ENCODE peak calls at places on chromosomes 7 and 10, in six cellular contexts. X is HFFc6, D is IMR-90, U is A549, M is adrenal gland, Y is HCT116. I is an unnamed sample.

GRCh38 chr10:35058134-35058533 is 32.0 kb downstream of the CUL2 start:
- DNase-seq in X (peak; percentile 83), D (peak; percentile 94), U (peak; percentile 44), M (peak; percentile 14), Y (no peak), I (peak; percentile 26)

GRCh38 chr7:132580277-132580676 is 4.0 kb upstream of the PLXNA4 start:
- DNase-seq in X (no peak), D (no peak), U (peak; percentile 26), M (no peak), Y (no peak), I (no peak)

GRCh38 chr10:16381083-16381482 is 55.7 kb upstream of the PTER start:
- DNase-seq in X (no peak), D (no peak), U (peak; percentile 91), M (no peak), Y (peak; percentile 73), I (peak; percentile 9)

GRCh38 chr7:114293289-114294012 is 121.2 kb upstream of the FOXP2 start:
- DNase-seq in X (no peak), D (no peak), U (no peak), M (no peak), Y (no peak), I (no peak)

GRCh38 chr10:71302874-71303568 is 16.0 kb upstream of the SLC29A3 start:
- DNase-seq in X (peak; percentile 33), D (peak; percentile 61), U (peak; percentile 73), M (peak; percentile 14), Y (peak; percentile 43), I (peak; percentile 63)

GRCh38 chr7:48182736-48183369 is 11.6 kb downstream of the ABCA13 start:
- DNase-seq in X (peak; percentile 64), D (peak; percentile 70), U (no peak), M (no peak), Y (no peak), I (no peak)

GRCh38 chr7:33745934-33746333 is 159.4 kb upstream of the BMPER start:
- DNase-seq in X (no peak), D (peak; percentile 72), U (no peak), M (no peak), Y (no peak), I (no peak)

GRCh38 chr7:2471022-2471329 is 5.2 kb downstream of the GRIFIN start:
- DNase-seq in X (peak; percentile 30), D (peak; percentile 74), U (no peak), M (no peak), Y (no peak), I (no peak)

GRCh38 chr7:88565401-88565800 is 194.1 kb upstream of the ZNF804B start:
- DNase-seq in X (no peak), D (no peak), U (no peak), M (no peak), Y (no peak), I (no peak)

GRCh38 chr7:88566174-88566729 is 193.2 kb upstream of the ZNF804B start:
- DNase-seq in X (no peak), D (no peak), U (no peak), M (no peak), Y (no peak), I (no peak)
- TF ChIP-seq CTCF in X (no peak), D (no peak), U (no peak), M (no peak), Y (no peak), I (no peak)

GRCh38 chr10:103695584-103696005 is 159.8 kb downstream of the SH3PXD2A start:
- DNase-seq in X (no peak), D (no peak), U (no peak), M (no peak), Y (no peak), I (peak; percentile 39)

GRCh38 chr10:103698266-103698665 is 157.1 kb downstream of the SH3PXD2A start:
- DNase-seq in X (no peak), D (no peak), U (no peak), M (no peak), Y (no peak), I (no peak)

GRCh38 chr10:103696094-103696410 is 159.3 kb downstream of the SH3PXD2A start:
- DNase-seq in X (no peak), D (no peak), U (no peak), M (no peak), Y (no peak), I (no peak)

GRCh38 chr10:103697787-103698186 is 157.6 kb downstream of the SH3PXD2A start:
- DNase-seq in X (no peak), D (no peak), U (no peak), M (no peak), Y (no peak), I (no peak)

GRCh38 chr10:103696411-103697145 is 158.8 kb downstream of the SH3PXD2A start:
- DNase-seq in X (peak; percentile 95), D (peak; percentile 92), U (peak; percentile 95), M (peak; percentile 62), Y (peak; percentile 83), I (peak; percentile 84)
- TF ChIP-seq CTCF in X (peak; percentile 73), D (peak; percentile 53), U (peak; percentile 34), M (no peak), Y (no peak), I (no peak)

GRCh38 chr10:47379901-47380300 is 4.2 kb downstream of the ZNF488 start:
- DNase-seq in X (no peak), D (no peak), U (no peak), M (no peak), Y (no peak), I (no peak)

GRCh38 chr10:47383254-47384147 is 592 bp downstream of the ZNF488 start:
- DNase-seq in X (no peak), D (no peak), U (no peak), M (no peak), Y (no peak), I (no peak)

GRCh38 chr10:47381427-47382379 is 2.4 kb downstream of the ZNF488 start:
- DNase-seq in X (no peak), D (no peak), U (no peak), M (no peak), Y (no peak), I (no peak)

GRCh38 chr10:47380341-47381215 is 3.5 kb downstream of the ZNF488 start:
- DNase-seq in X (no peak), D (no peak), U (no peak), M (no peak), Y (no peak), I (no peak)

GRCh38 chr10:47384148-47384921 is at the start of gene ZNF488:
- DNase-seq in X (peak; percentile 12), D (peak; percentile 49), U (peak; percentile 94), M (peak; percentile 84), Y (peak; percentile 63), I (peak; percentile 91)
- TF ChIP-seq CTCF in X (no peak), D (no peak), U (no peak), M (no peak), Y (no peak), I (no peak)

GRCh38 chr7:44153948-44154335 is 12.8 kb upstream of the MYL7 start:
- DNase-seq in X (no peak), D (no peak), U (no peak), M (no peak), Y (no peak), I (no peak)

GRCh38 chr7:44151679-44152355 is 10.7 kb upstream of the MYL7 start:
- DNase-seq in X (no peak), D (no peak), U (no peak), M (peak; percentile 13), Y (no peak), I (no peak)

GRCh38 chr7:44150966-44151678 is 10.0 kb upstream of the MYL7 start:
- DNase-seq in X (no peak), D (no peak), U (no peak), M (no peak), Y (no peak), I (no peak)

GRCh38 chr7:44154703-44155102 is 13.6 kb upstream of the MYL7 start:
- DNase-seq in X (no peak), D (no peak), U (no peak), M (no peak), Y (no peak), I (no peak)

DNA sequence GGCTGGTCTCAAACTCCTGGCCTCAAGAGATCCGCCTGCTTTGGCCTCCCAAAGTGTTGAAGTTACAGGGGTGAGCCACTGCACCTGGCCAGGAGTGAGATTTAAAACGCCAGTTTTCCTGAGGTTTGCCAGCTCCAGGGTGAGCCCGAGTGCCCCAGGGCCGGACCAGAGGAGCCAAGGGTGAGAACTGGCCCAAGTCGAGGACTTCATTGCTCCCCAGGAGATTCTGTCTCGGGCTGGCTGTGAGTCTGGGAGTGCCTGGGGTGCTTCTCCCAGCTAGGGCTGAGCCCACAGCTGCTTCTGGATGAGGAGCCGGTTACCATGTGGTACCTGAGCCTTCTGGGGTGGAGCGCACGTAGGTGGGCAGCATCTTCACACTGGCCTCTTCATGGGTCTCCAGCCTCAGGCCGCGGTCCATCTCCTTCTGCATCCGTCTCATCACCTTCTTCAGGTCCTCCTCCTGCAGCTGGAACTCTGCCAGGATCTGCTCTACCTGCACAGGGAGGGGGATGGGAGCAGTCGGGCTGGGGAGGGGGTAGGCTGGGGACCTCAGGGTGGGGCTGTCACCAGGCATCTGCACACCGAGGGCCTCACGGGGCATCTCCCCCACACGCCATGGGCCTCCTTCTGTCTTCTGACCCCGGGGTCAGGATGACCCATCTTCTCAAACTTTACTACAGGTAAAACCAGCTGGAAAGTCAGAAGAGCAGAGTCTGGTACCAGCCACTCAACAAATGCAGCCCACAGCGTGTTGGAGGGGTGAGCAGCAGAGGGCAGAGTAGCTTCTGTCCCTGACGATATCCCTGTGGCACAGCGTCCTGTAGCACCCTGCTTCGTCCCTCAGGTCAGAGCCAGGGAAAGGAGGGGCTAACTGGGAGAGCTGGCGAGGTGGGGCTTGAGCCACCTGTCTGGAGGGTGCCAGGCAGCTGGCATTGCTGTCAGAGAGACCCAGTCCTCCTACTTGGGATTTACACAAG is 12.1 kb upstream of the MYL7 start:
- DNase-seq in X (no peak), D (no peak), U (no peak), M (no peak), Y (no peak), I (no peak)
- TF ChIP-seq CTCF in X (no peak), D (no peak), U (no peak), M (no peak), Y (no peak), I (no peak)

GRCh38 chr7:138885383-138886147 is 87.6 kb upstream of the ATP6V0A4 start:
- DNase-seq in X (no peak), D (no peak), U (no peak), M (no peak), Y (no peak), I (no peak)
- TF ChIP-seq CTCF in X (no peak), D (no peak), U (no peak), M (no peak), Y (no peak), I (no peak)

GRCh38 chr7:95863623-95864022 is 91.3 kb downstream of the DYNC1I1 start:
- DNase-seq in X (no peak), D (no peak), U (no peak), M (no peak), Y (no peak), I (no peak)

GRCh38 chr7:95861041-95861440 is 88.7 kb downstream of the DYNC1I1 start:
- DNase-seq in X (no peak), D (peak; percentile 3), U (no peak), M (no peak), Y (no peak), I (no peak)

GRCh38 chr7:95859434-95859833 is 87.1 kb downstream of the DYNC1I1 start:
- DNase-seq in X (peak; percentile 13), D (peak; percentile 21), U (no peak), M (no peak), Y (no peak), I (no peak)
- TF ChIP-seq CTCF in X (no peak), D (no peak), U (no peak), M (no peak), Y (no peak), I (no peak)

GRCh38 chr7:30285067-30285530 is 702 bp downstream of the ZNRF2 start:
- DNase-seq in X (no peak), D (peak; percentile 8), U (no peak), M (peak; percentile 39), Y (no peak), I (peak; percentile 51)
- TF ChIP-seq CTCF in X (no peak), D (no peak), U (peak; percentile 5), M (no peak), Y (no peak), I (no peak)

I was measured in GM20000.